ENCODE peak calls at places on chromosomes 13 and 19, in five cellular contexts. W is A549, N is GM23338, R is HL-60, D is K562. K is an unnamed sample.

GRCh38 chr13:19725320-19725719 is 57.4 kb downstream of the PSPC1 start:
- DNase-seq in D (no peak), R (no peak), W (no peak), N (no peak), K (no peak)

GRCh38 chr13:24063281-24063851 is 97.2 kb upstream of the SPATA13 start:
- DNase-seq in N (no peak), D (no peak), W (no peak), R (no peak), K (no peak)

GRCh38 chr13:112187527-112188297 is 120.8 kb downstream of the SOX1 start:
- DNase-seq in N (no peak), R (no peak), D (no peak), W (no peak), K (no peak)

GRCh38 chr13:20616059-20616797 is 49.3 kb downstream of the IFT88 start:
- DNase-seq in R (no peak), D (no peak), N (no peak), W (peak; percentile 57), K (peak; percentile 62)

GRCh38 chr13:30872685-30873443 is 33.2 kb upstream of the MEDAG start:
- DNase-seq in W (no peak), N (peak; percentile 88), R (no peak), D (no peak), K (no peak)

GRCh38 chr13:38398810-38399493 is 49.3 kb downstream of the UFM1 start:
- DNase-seq in W (no peak), D (no peak), N (no peak), R (no peak), K (no peak)

GRCh38 chr13:24148414-24149305 is 11.9 kb upstream of the SPATA13 start:
- DNase-seq in W (peak; percentile 92), N (peak; percentile 72), R (no peak), D (no peak), K (peak; percentile 91)

GRCh38 chr19:33374406-33374703 is 846 bp downstream of the CEBPG start:
- DNase-seq in R (no peak), D (no peak), N (no peak), W (no peak), K (no peak)

GRCh38 chr13:52849727-52850395 is 1.4 kb upstream of the PCDH8 start:
- DNase-seq in N (peak; percentile 54), R (no peak), W (no peak), D (no peak), K (no peak)
- H3K4me3 ChIP-seq in N (peak overlapping the region; percentile 91), R (no peak overlapping the region), W (no peak overlapping the region), D (no peak overlapping the region), K (no peak overlapping the region)

GRCh38 chr19:29663861-29664752 is 1.2 kb upstream of the PLEKHF1 start:
- DNase-seq in R (no peak), N (no peak), W (no peak), D (no peak), K (no peak)
- TF ChIP-seq REST in R (no peak), N (no peak), W (no peak), D (no peak), K (no peak)

GRCh38 chr13:46642254-46642653 is 89.3 kb downstream of the LRCH1 start:
- DNase-seq in N (no peak), R (no peak), W (no peak), D (no peak), K (no peak)
- H3K27ac ChIP-seq in N (no peak overlapping the region), R (no peak overlapping the region), W (no peak overlapping the region), D (no peak overlapping the region), K (no peak overlapping the region)

GRCh38 chr19:53991224-53992113 is at the start of gene CACNG6:
- DNase-seq in W (peak; percentile 93), D (peak; percentile 20), R (no peak), N (peak; percentile 86), K (no peak)
- H3K4me3 ChIP-seq in W (peak within 1 kb of the TSS; percentile 51), D (no peak within 1 kb of the TSS), R (no peak within 1 kb of the TSS), N (peak within 1 kb of the TSS; percentile 59), K (peak within 1 kb of the TSS; percentile 47)

GRCh38 chr13:83620535-83621220 is 261.6 kb downstream of the SLITRK1 start:
- DNase-seq in N (no peak), D (no peak), W (no peak), R (no peak), K (no peak)
- TF ChIP-seq REST in N (no peak), D (no peak), W (no peak), R (no peak), K (no peak)

GRCh38 chr19:35134601-35135091 is at the start of gene LGI4:
- DNase-seq in N (no peak), W (no peak), R (no peak), D (no peak), K (no peak)
- H3K27ac ChIP-seq in N (no peak within 1 kb of the TSS), W (no peak within 1 kb of the TSS), R (no peak within 1 kb of the TSS), D (no peak within 1 kb of the TSS), K (no peak within 1 kb of the TSS)

GRCh38 chr19:48413879-48414623 is 20.6 kb downstream of the GRIN2D start:
- DNase-seq in W (peak; percentile 76), D (no peak), R (no peak), N (peak; percentile 56), K (no peak)

GRCh38 chr19:48417436-48417835 is 24.0 kb downstream of the GRIN2D start:
- DNase-seq in D (no peak), R (no peak), W (no peak), N (no peak), K (no peak)

GRCh38 chr19:48415869-48416268 is 22.4 kb downstream of the GRIN2D start:
- DNase-seq in W (no peak), R (no peak), D (no peak), N (no peak), K (no peak)

GRCh38 chr19:48418317-48419064 is 25.0 kb downstream of the GRIN2D start:
- DNase-seq in D (peak; percentile 37), N (peak; percentile 60), R (no peak), W (peak; percentile 58), K (no peak)

GRCh38 chr19:48415395-48415794 is 21.9 kb downstream of the GRIN2D start:
- DNase-seq in R (no peak), N (peak; percentile 99), D (peak; percentile 88), W (peak; percentile 93), K (no peak)
- H3K4me3 ChIP-seq in R (no peak overlapping the region), N (peak overlapping the region; percentile 47), D (no peak overlapping the region), W (no peak overlapping the region), K (no peak overlapping the region)